ENCODE peak calls at places on chromosomes 5 and 9, in four cellular contexts. One of them, this sample, is unnamed.
A peak's percentile ranks its signal among the peaks of the same experiment; 100 is the strongest.

GRCh38 chr5:149489605-149490037 is 61.6 kb downstream of the CSNK1A1 start:
- DNase-seq in IMR-90: peak; percentile 43
- DNase-seq in H9: no peak
- DNase-seq in mesenchymal stem cell: peak; percentile 58
- DNase-seq in this sample: no peak

GRCh38 chr9:21974542-21975409 is 19.4 kb downstream of the CDKN2A start:
- DNase-seq in H9: peak; percentile 92
- DNase-seq in IMR-90: peak; percentile 57
- DNase-seq in mesenchymal stem cell: peak; percentile 58
- DNase-seq in this sample: peak; percentile 72

GRCh38 chr9:100088202-100088601 is 10.6 kb downstream of the ERP44 start:
- DNase-seq in IMR-90: no peak
- DNase-seq in H9: no peak
- DNase-seq in mesenchymal stem cell: no peak
- DNase-seq in this sample: no peak

GRCh38 chr5:113514263-113514590 is 733 bp downstream of the YTHDC2 start:
- DNase-seq in mesenchymal stem cell: peak; percentile 32
- DNase-seq in IMR-90: no peak
- DNase-seq in H9: no peak
- DNase-seq in this sample: peak; percentile 24

GRCh38 chr9:122779181-122779580 is 9.6 kb upstream of the OR5C1 start:
- DNase-seq in IMR-90: no peak
- DNase-seq in H9: no peak
- DNase-seq in mesenchymal stem cell: no peak
- DNase-seq in this sample: no peak

GRCh38 chr9:98861881-98862501 is 54.5 kb downstream of the GALNT12 start:
- DNase-seq in IMR-90: peak; percentile 83
- DNase-seq in H9: no peak
- DNase-seq in mesenchymal stem cell: peak; percentile 96
- DNase-seq in this sample: no peak

GRCh38 chr5:145521523-145521922 is 313.6 kb downstream of the PRELID2 start:
- DNase-seq in IMR-90: no peak
- DNase-seq in mesenchymal stem cell: no peak
- DNase-seq in H9: no peak
- DNase-seq in this sample: no peak

GRCh38 chr5:122465994-122466393 is 154.0 kb downstream of the SNCAIP start:
- DNase-seq in mesenchymal stem cell: no peak
- DNase-seq in H9: no peak
- DNase-seq in IMR-90: no peak
- DNase-seq in this sample: no peak

GRCh38 chr5:38551020-38552017 is 5.1 kb downstream of the LIFR start:
- DNase-seq in H9: no peak
- DNase-seq in IMR-90: peak; percentile 73
- DNase-seq in mesenchymal stem cell: peak; percentile 66
- DNase-seq in this sample: no peak

GRCh38 chr9:100473271-100474081 is 527 bp downstream of the TMEFF1 start:
- DNase-seq in mesenchymal stem cell: peak; percentile 43
- DNase-seq in IMR-90: peak; percentile 29
- DNase-seq in H9: peak; percentile 52
- DNase-seq in this sample: peak; percentile 46

GRCh38 chr5:154117050-154117449 is 73.5 kb upstream of the GALNT10 start:
- DNase-seq in IMR-90: no peak
- DNase-seq in mesenchymal stem cell: no peak
- DNase-seq in H9: no peak
- DNase-seq in this sample: no peak

GRCh38 chr5:33468811-33469435 is 28.2 kb downstream of the TARS1 start:
- DNase-seq in mesenchymal stem cell: no peak
- DNase-seq in H9: no peak
- DNase-seq in IMR-90: peak; percentile 12
- DNase-seq in this sample: no peak

GRCh38 chr9:2043243-2043642 is 28.1 kb downstream of the SMARCA2 start:
- DNase-seq in mesenchymal stem cell: no peak
- DNase-seq in IMR-90: no peak
- DNase-seq in H9: no peak
- DNase-seq in this sample: no peak

GRCh38 chr9:116087246-116087645 is 66.3 kb upstream of the PAPPA start:
- DNase-seq in mesenchymal stem cell: peak; percentile 79
- DNase-seq in H9: no peak
- DNase-seq in IMR-90: peak; percentile 86
- DNase-seq in this sample: no peak

GRCh38 chr9:33475357-33475756 is 1.6 kb upstream of the NOL6 start:
- DNase-seq in mesenchymal stem cell: no peak
- DNase-seq in IMR-90: no peak
- DNase-seq in H9: no peak
- DNase-seq in this sample: no peak

GRCh38 chr5:71938886-71939285 is 168.4 kb upstream of the MAP1B start:
- DNase-seq in IMR-90: no peak
- DNase-seq in mesenchymal stem cell: no peak
- DNase-seq in H9: peak; percentile 68
- DNase-seq in this sample: no peak

GRCh38 chr9:134413890-134414731 is 87.9 kb downstream of the RXRA start:
- DNase-seq in H9: no peak
- DNase-seq in mesenchymal stem cell: peak; percentile 87
- DNase-seq in IMR-90: peak; percentile 89
- DNase-seq in this sample: no peak

GRCh38 chr9:14205463-14205862 is 108.5 kb downstream of the NFIB start:
- DNase-seq in mesenchymal stem cell: peak; percentile 6
- DNase-seq in IMR-90: peak; percentile 82
- DNase-seq in H9: no peak
- DNase-seq in this sample: no peak

GRCh38 chr9:8733096-8733954 is 933.7 kb upstream of the DMAC1 start:
- DNase-seq in H9: peak; percentile 49
- DNase-seq in mesenchymal stem cell: peak; percentile 33
- DNase-seq in IMR-90: no peak
- DNase-seq in this sample: peak; percentile 71

GRCh38 chr9:7976167-7976755 is 176.7 kb upstream of the DMAC1 start:
- DNase-seq in IMR-90: no peak
- DNase-seq in mesenchymal stem cell: no peak
- DNase-seq in H9: no peak
- DNase-seq in this sample: no peak

GRCh38 chr5:72066658-72067057 is 40.6 kb upstream of the MAP1B start:
- DNase-seq in IMR-90: peak; percentile 90
- DNase-seq in H9: no peak
- DNase-seq in mesenchymal stem cell: peak; percentile 77
- DNase-seq in this sample: no peak

GRCh38 chr9:134231767-134232166 is 67.4 kb upstream of the RNU6ATAC start:
- DNase-seq in mesenchymal stem cell: no peak
- DNase-seq in H9: no peak
- DNase-seq in IMR-90: no peak
- DNase-seq in this sample: no peak

GRCh38 chr9:98132806-98133631 is 14.0 kb upstream of the TRIM14 start:
- DNase-seq in IMR-90: no peak
- DNase-seq in mesenchymal stem cell: no peak
- DNase-seq in H9: no peak
- DNase-seq in this sample: peak; percentile 32

GRCh38 chr5:38994329-38994927 is 79.8 kb downstream of the RICTOR start:
- DNase-seq in mesenchymal stem cell: peak; percentile 77
- DNase-seq in IMR-90: peak; percentile 76
- DNase-seq in H9: no peak
- DNase-seq in this sample: peak; percentile 26

GRCh38 chr5:126594077-126594476 is 942 bp downstream of the ALDH7A1 start:
- DNase-seq in IMR-90: peak; percentile 17
- DNase-seq in H9: no peak
- DNase-seq in mesenchymal stem cell: peak; percentile 21
- DNase-seq in this sample: no peak

GRCh38 chr5:107502711-107503110 is 168.0 kb downstream of the EFNA5 start:
- DNase-seq in mesenchymal stem cell: no peak
- DNase-seq in IMR-90: no peak
- DNase-seq in H9: no peak
- DNase-seq in this sample: no peak

GRCh38 chr9:94919376-94920098 is 193.0 kb downstream of the AOPEP start:
- DNase-seq in mesenchymal stem cell: peak; percentile 81
- DNase-seq in H9: no peak
- DNase-seq in IMR-90: peak; percentile 69
- DNase-seq in this sample: no peak

GRCh38 chr9:82939451-82939850 is 123.5 kb downstream of the RASEF start:
- DNase-seq in H9: no peak
- DNase-seq in IMR-90: no peak
- DNase-seq in mesenchymal stem cell: no peak
- DNase-seq in this sample: no peak

GRCh38 chr5:141245250-141245717 is at the start of gene PCDHB15:
- DNase-seq in H9: peak; percentile 65
- DNase-seq in IMR-90: no peak
- DNase-seq in mesenchymal stem cell: peak; percentile 4
- DNase-seq in this sample: peak; percentile 39

GRCh38 chr9:137878957-137879555 is 1.5 kb downstream of the CACNA1B start:
- DNase-seq in H9: no peak
- DNase-seq in mesenchymal stem cell: no peak
- DNase-seq in IMR-90: no peak
- DNase-seq in this sample: no peak

GRCh38 chr9:70553718-70554673 is 139.5 kb upstream of the KLF9 start:
- DNase-seq in H9: peak; percentile 58
- DNase-seq in IMR-90: peak; percentile 30
- DNase-seq in mesenchymal stem cell: peak; percentile 57
- DNase-seq in this sample: peak; percentile 17

GRCh38 chr9:6272229-6272597 is 56.0 kb upstream of the TPD52L3 start:
- DNase-seq in H9: no peak
- DNase-seq in mesenchymal stem cell: peak; percentile 68
- DNase-seq in IMR-90: peak; percentile 93
- DNase-seq in this sample: no peak

GRCh38 chr5:158754018-158754514 is 345.6 kb downstream of the EBF1 start:
- DNase-seq in mesenchymal stem cell: peak; percentile 53
- DNase-seq in IMR-90: peak; percentile 58
- DNase-seq in H9: no peak
- DNase-seq in this sample: no peak

GRCh38 chr5:125317546-125317995 is 571.1 kb upstream of the ZNF608 start:
- DNase-seq in IMR-90: peak; percentile 16
- DNase-seq in H9: peak; percentile 35
- DNase-seq in mesenchymal stem cell: no peak
- DNase-seq in this sample: peak; percentile 55

GRCh38 chr5:177980776-177981175 is 15.3 kb downstream of the PROP1 start:
- DNase-seq in mesenchymal stem cell: no peak
- DNase-seq in IMR-90: no peak
- DNase-seq in H9: no peak
- DNase-seq in this sample: no peak

GRCh38 chr5:34591723-34592122 is 64.4 kb upstream of the RAI14 start:
- DNase-seq in IMR-90: no peak
- DNase-seq in H9: no peak
- DNase-seq in mesenchymal stem cell: no peak
- DNase-seq in this sample: no peak

DNA sequence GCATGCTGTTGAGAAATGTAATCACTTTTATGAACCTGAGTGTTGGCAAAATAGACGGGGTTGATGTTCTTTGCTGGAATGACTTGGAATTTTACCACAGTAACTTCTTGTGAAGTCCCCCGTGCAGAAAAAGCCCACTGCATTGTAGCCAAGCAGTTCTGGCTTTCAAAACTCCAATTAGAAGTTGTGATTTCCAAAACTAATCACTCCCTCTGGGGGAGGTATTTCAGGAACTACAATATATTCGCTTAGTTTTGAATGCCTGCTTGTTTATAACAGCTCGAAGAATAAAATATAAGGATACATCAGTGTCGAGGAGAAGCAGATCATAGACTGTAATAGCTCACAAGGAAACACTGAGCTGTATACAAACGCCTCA is 111.2 kb downstream of the PAM start:
- DNase-seq in H9: no peak
- DNase-seq in mesenchymal stem cell: no peak
- DNase-seq in IMR-90: peak; percentile 16
- DNase-seq in this sample: no peak
- H3K14ac ChIP-seq in H9: peak overlapping the region; percentile 52
- H3K14ac ChIP-seq in mesenchymal stem cell: peak overlapping the region; percentile 57
- H3K14ac ChIP-seq in IMR-90: peak overlapping the region; percentile 91
- H3K14ac ChIP-seq in this sample: no peak overlapping the region

GRCh38 chr5:132870801-132871200 is 2.7 kb upstream of the LEAP2 start:
- DNase-seq in IMR-90: no peak
- DNase-seq in H9: no peak
- DNase-seq in mesenchymal stem cell: no peak
- DNase-seq in this sample: no peak
- H3K4me1 ChIP-seq in IMR-90: no peaks in the 10 kb centered on the region
- H3K4me1 ChIP-seq in H9: no peaks in the 10 kb centered on the region
- H3K4me1 ChIP-seq in mesenchymal stem cell: peaks cover 9% of the 10 kb centered on the region
- H3K4me1 ChIP-seq in this sample: peaks cover 7% of the 10 kb centered on the region

DNA sequence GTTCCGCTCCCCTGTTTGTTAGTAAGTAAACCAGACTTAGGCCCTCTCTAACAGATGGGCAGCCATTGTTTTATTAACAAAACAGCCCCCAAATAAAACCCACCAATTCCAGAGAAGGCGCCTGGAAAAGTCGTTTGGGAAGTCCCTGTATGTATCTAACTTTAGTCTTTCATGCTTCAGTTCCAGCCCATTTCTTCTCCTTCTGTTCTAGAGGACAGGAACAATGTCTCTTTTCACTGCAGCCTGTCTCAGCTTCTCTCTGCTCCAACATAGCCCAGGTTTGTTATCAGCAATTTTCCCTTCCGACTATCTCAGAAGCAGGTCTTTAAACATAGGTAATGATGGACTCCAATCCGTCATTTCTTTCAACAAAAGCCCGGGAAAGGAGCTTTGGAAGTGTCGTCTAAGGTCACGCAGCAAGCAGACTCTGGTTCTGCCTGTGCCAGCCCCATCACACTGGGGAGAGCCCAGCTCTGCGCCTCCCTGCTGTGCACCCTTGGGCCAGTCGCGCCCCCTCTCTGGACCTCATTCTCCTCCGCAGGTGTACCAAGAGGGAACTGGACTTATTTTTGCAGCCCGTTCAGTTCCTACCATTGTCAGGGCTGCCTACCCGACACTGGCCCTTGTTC is 9.6 kb upstream of the AKNA start:
- DNase-seq in H9: no peak
- DNase-seq in IMR-90: no peak
- DNase-seq in mesenchymal stem cell: no peak
- DNase-seq in this sample: no peak
- H3K14ac ChIP-seq in H9: peak overlapping the region; percentile 91
- H3K14ac ChIP-seq in IMR-90: peak overlapping the region; percentile 20
- H3K14ac ChIP-seq in mesenchymal stem cell: no peak overlapping the region
- H3K14ac ChIP-seq in this sample: no peak overlapping the region

DNA sequence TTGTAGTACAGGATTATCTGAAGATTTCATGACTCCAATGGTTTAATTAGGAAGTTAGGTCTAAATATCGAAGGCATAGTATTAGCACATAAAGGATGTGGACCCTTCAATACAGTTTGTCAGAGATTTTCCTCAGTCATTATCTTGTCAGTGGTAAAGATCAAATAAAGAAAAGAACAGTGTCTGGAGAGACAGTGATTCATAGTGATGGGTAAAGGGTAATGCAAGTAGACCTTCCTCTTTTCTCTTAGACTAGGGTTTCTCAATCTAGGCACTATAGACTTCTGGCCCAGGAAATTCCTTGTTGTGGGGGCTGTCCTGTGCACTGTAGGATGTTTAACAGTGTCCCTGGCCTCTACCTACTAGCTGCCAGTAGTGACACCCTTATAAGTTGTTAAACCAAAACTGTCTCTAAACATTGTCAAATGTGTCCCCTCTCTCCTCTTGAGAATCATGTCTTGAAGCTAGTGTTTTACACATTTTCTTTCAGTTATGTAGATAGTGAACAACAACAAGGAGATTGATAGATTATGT is 6.9 kb downstream of the CAMK4 start:
- DNase-seq in IMR-90: no peak
- DNase-seq in mesenchymal stem cell: no peak
- DNase-seq in H9: no peak
- DNase-seq in this sample: no peak
- H3K4me1 ChIP-seq in IMR-90: no peaks in the 10 kb centered on the region
- H3K4me1 ChIP-seq in mesenchymal stem cell: no peaks in the 10 kb centered on the region
- H3K4me1 ChIP-seq in H9: no peaks in the 10 kb centered on the region
- H3K4me1 ChIP-seq in this sample: no peaks in the 10 kb centered on the region